ENCODE peak calls at places on chromosomes 3 and 15, in eight cellular contexts. U is heart right ventricle; K is tibial artery; N is A549; Y is CD4-positive, alpha-beta memory T cell; O is PC-3; W is sigmoid colon; Z is H9. C is an unnamed sample.

GRCh38 chr3:4038351-4038750 is 239.1 kb downstream of the LRRN1 start:
- DNase-seq in K (no peak), U (no peak), N (no peak), W (no peak), O (no peak), Y (no peak), Z (no peak), C (no peak)

GRCh38 chr3:64238971-64239667 is 13.9 kb upstream of the PRICKLE2 start:
- DNase-seq in W (peak), K (peak), N (peak), U (peak), Z (peak), O (peak), Y (no peak), C (peak)

GRCh38 chr3:182413061-182413460 is 380.2 kb upstream of the ATP11B start:
- DNase-seq in N (no peak), O (no peak), U (no peak), K (no peak), Z (no peak), W (no peak), Y (no peak), C (no peak)

GRCh38 chr3:170320471-170321121 is 36.9 kb upstream of the SKIL start:
- DNase-seq in Y (no peak), K (no peak), U (no peak), W (no peak), O (no peak), Z (no peak), N (no peak), C (no peak)

GRCh38 chr3:167032267-167032876 is 347.7 kb downstream of the ZBBX start:
- DNase-seq in W (no peak), N (peak), U (no peak), O (peak), Y (no peak), K (no peak), Z (no peak), C (peak)

GRCh38 chr3:52259448-52259847 is 13.9 kb downstream of the PPM1M start:
- DNase-seq in W (no peak), K (no peak), Z (no peak), O (no peak), N (no peak), U (no peak), Y (no peak), C (no peak)

GRCh38 chr3:101070260-101071121 is 77.3 kb upstream of the ABI3BP start:
- DNase-seq in K (no peak), O (peak), Z (peak), U (peak), N (peak), W (peak), Y (peak), C (no peak)

GRCh38 chr3:78660958-78661357 is 1106.8 kb downstream of the ROBO1 start:
- DNase-seq in Z (no peak), N (no peak), Y (no peak), K (no peak), U (peak), W (no peak), O (no peak), C (no peak)

DNA sequence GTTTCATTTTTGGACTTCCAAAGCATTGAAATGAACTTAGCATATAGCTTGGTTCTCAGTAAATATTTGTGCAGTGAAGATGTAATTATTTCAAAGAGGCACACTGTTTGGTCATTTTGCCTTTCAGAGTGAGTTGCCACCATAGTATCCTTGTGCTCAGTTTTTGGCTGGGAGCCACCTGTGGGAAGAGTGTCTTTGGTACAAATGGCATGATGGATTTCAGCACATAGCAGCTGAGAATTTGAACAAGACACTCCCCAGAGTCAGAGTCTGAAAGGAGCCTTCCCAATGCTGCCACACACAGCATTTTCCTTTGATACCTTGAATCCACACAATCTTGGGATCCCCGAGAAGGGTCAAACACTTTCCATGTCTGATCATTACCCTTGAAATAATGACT is 897.2 kb upstream of the ARPP21 start:
- DNase-seq in W (no peak), Y (no peak), K (no peak), Z (no peak), N (no peak), U (no peak), O (no peak), C (no peak)
- H3K27ac ChIP-seq in W (no peak), Y (no peak), K (no peak), Z (no peak), N (no peak), U (no peak), O (no peak), C (no peak)

DNA sequence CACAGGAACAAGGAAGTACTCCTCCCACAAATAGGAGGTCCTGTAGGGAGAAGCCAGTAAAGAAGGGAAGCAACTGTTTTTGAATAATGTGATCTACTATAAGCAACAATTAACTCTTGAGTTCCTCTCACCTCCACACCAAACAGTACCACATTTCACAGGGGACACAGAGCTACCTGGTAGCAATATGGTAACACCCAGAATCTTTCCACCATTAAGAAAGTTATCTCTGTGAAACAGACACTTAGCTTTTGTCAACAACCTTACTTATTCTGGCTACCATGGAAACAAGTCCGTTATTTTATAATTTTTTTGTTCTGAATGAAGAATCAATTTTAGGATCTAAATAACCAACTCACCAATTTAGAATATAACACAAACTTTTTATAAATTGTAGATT is 49.5 kb downstream of the TBL1XR1 start:
- DNase-seq in W (no peak), Z (no peak), Y (no peak), O (no peak), K (no peak), U (no peak), N (no peak), C (no peak)
- H3K27ac ChIP-seq in W (no peak), Z (no peak), Y (no peak), O (no peak), K (no peak), U (peak), N (no peak), C (no peak)

GRCh38 chr15:41894791-41895463 is 1.1 kb upstream of the SPTBN5 start:
- DNase-seq in K (peak), Y (peak), W (peak), U (peak), Z (peak), O (peak), N (peak), C (peak)

GRCh38 chr15:41896566-41896965 is 2.7 kb upstream of the SPTBN5 start:
- DNase-seq in Y (no peak), O (no peak), N (no peak), W (no peak), Z (no peak), K (no peak), U (no peak), C (no peak)

GRCh38 chr15:41897327-41897726 is 3.5 kb upstream of the SPTBN5 start:
- DNase-seq in W (no peak), O (no peak), K (no peak), U (no peak), Z (no peak), N (no peak), Y (no peak), C (no peak)

GRCh38 chr15:41895491-41895890 is 1.6 kb upstream of the SPTBN5 start:
- DNase-seq in U (no peak), K (no peak), Y (no peak), W (no peak), O (no peak), Z (no peak), N (no peak), C (no peak)

GRCh38 chr15:41895957-41896356 is 2.1 kb upstream of the SPTBN5 start:
- DNase-seq in N (no peak), Z (no peak), U (no peak), W (no peak), O (no peak), Y (no peak), K (no peak), C (no peak)
- H3K27ac ChIP-seq in N (no peak), Z (no peak), U (peak), W (no peak), O (no peak), Y (peak), K (no peak), C (no peak)

GRCh38 chr3:12147263-12147780 is 11.4 kb downstream of the TIMP4 start:
- DNase-seq in W (no peak), Y (no peak), U (no peak), N (no peak), O (no peak), Z (no peak), K (no peak), C (no peak)
- H3K27ac ChIP-seq in W (peak), Y (no peak), U (peak), N (no peak), O (no peak), Z (no peak), K (peak), C (no peak)

C was measured in epithelial cell of prostate.